ENCODE peak calls at places on chromosomes 5 and 9, in seven cellular contexts. I is fibroblast of gingiva; J is breast epithelium; R is naive thymus-derived CD8-positive, alpha-beta T cell; P is NAMALWA; W is HEK293T; B is pancreas. C is an unnamed sample.

GRCh38 chr9:34777667-34778066 is 67.7 kb upstream of the CCL21 start:
- DNase-seq in J (no peak), I (no peak), W (no peak), R (no peak), P (no peak), B (no peak), C (no peak)

GRCh38 chr5:93058309-93058708 is 522.7 kb downstream of the NR2F1-AS1 start:
- DNase-seq in B (no peak), J (no peak), R (no peak), W (no peak), P (no peak), I (peak; percentile 94), C (no peak)

GRCh38 chr5:136195971-136196577 is 3.1 kb upstream of the SMIM32 start:
- DNase-seq in B (no peak), P (no peak), I (no peak), W (no peak), R (no peak), J (no peak), C (no peak)

GRCh38 chr9:76886318-76886717 is 19.6 kb downstream of the PRUNE2 start:
- DNase-seq in I (no peak), B (no peak), R (no peak), J (no peak), P (no peak), W (no peak), C (no peak)

GRCh38 chr9:22238809-22239684 is 207.6 kb upstream of the DMRTA1 start:
- DNase-seq in J (no peak), B (no peak), R (no peak), P (peak; percentile 63), I (peak; percentile 44), W (peak; percentile 59), C (no peak)

GRCh38 chr5:763397-763796 is 21.1 kb downstream of the ZDHHC11B start:
- DNase-seq in I (no peak), W (no peak), J (no peak), B (no peak), P (no peak), R (no peak), C (no peak)

GRCh38 chr9:135992486-135993408 is 31.6 kb upstream of the UBAC1 start:
- DNase-seq in B (peak; percentile 72), R (no peak), I (peak; percentile 81), P (peak; percentile 87), J (peak; percentile 34), W (peak; percentile 58), C (peak; percentile 38)

GRCh38 chr9:111852291-111852690 is 44.3 kb upstream of the UGCG start:
- DNase-seq in J (no peak), W (no peak), B (no peak), I (no peak), P (no peak), R (no peak), C (no peak)

GRCh38 chr5:147406636-147407035 is 103.2 kb downstream of the DPYSL3 start:
- DNase-seq in B (no peak), P (no peak), I (peak; percentile 26), R (no peak), J (no peak), W (no peak), C (no peak)

GRCh38 chr9:124792257-124792975 is 15.5 kb downstream of the OLFML2A start:
- DNase-seq in B (no peak), I (no peak), P (no peak), R (no peak), W (no peak), J (no peak), C (no peak)

GRCh38 chr5:128538249-128539037 is 398 bp upstream of the FBN2 start:
- DNase-seq in W (peak; percentile 68), P (no peak), J (no peak), R (no peak), I (peak; percentile 98), B (peak; percentile 25), C (no peak)

GRCh38 chr5:1027631-1028441 is 19.2 kb downstream of the NKD2 start:
- DNase-seq in I (no peak), R (no peak), B (no peak), J (no peak), P (no peak), W (no peak), C (no peak)

GRCh38 chr9:105883847-105884246 is 189.5 kb downstream of the TMEM38B start:
- DNase-seq in J (no peak), I (no peak), W (no peak), B (no peak), R (no peak), P (no peak), C (no peak)

GRCh38 chr9:113155911-113156559 is 5.2 kb downstream of the SLC31A2 start:
- DNase-seq in B (peak; percentile 36), W (no peak), J (no peak), I (no peak), P (no peak), R (peak; percentile 11), C (peak; percentile 23)

GRCh38 chr5:61320860-61321259 is 11.2 kb upstream of the ZSWIM6 start:
- DNase-seq in J (no peak), B (no peak), I (no peak), R (no peak), W (no peak), P (no peak), C (no peak)

GRCh38 chr9:111038336-111039202 is at the start of gene LPAR1:
- DNase-seq in R (no peak), J (no peak), I (peak; percentile 87), W (peak; percentile 42), B (peak; percentile 65), P (no peak), C (no peak)

GRCh38 chr5:171311698-171312083 is 2.6 kb downstream of the TLX3 start:
- DNase-seq in J (no peak), B (no peak), I (no peak), W (no peak), R (no peak), P (no peak), C (no peak)

GRCh38 chr9:105154723-105155191 is 89.7 kb upstream of the SLC44A1 start:
- DNase-seq in B (no peak), P (no peak), J (no peak), R (no peak), I (peak; percentile 26), W (no peak), C (no peak)

GRCh38 chr9:91716239-91716638 is 233.8 kb downstream of the ROR2 start:
- DNase-seq in I (no peak), J (no peak), R (no peak), P (no peak), B (no peak), W (no peak), C (no peak)

GRCh38 chr9:133639613-133640012 is 3.5 kb downstream of the DBH start:
- DNase-seq in R (no peak), P (no peak), I (no peak), J (no peak), B (no peak), W (no peak), C (no peak)

GRCh38 chr9:86600291-86600690 is 246.1 kb upstream of the TUT7 start:
- DNase-seq in I (no peak), W (no peak), B (no peak), P (no peak), J (no peak), R (no peak), C (no peak)

GRCh38 chr5:36875051-36875788 is 1.3 kb upstream of the NIPBL start:
- DNase-seq in P (peak; percentile 69), R (peak; percentile 44), J (peak; percentile 42), I (peak; percentile 38), B (peak; percentile 41), W (peak; percentile 26), C (peak; percentile 65)

GRCh38 chr5:126988021-126988569 is 42.3 kb downstream of the MARCHF3 start:
- DNase-seq in W (no peak), R (peak; percentile 22), J (no peak), I (no peak), B (no peak), P (peak; percentile 87), C (no peak)

GRCh38 chr5:25963251-25964008 is 1075.0 kb downstream of the CDH9 start:
- DNase-seq in W (no peak), P (no peak), R (no peak), I (no peak), B (no peak), J (no peak), C (no peak)

GRCh38 chr5:139774980-139775654 is 20.5 kb upstream of the PSD2 start:
- DNase-seq in I (peak; percentile 33), J (no peak), R (peak; percentile 61), B (no peak), P (peak; percentile 80), W (peak; percentile 87), C (peak; percentile 96)

GRCh38 chr5:50711280-50711679 is 44.8 kb downstream of the PARP8 start:
- DNase-seq in J (no peak), W (peak; percentile 21), I (no peak), P (peak; percentile 90), R (peak; percentile 51), B (peak; percentile 28), C (peak; percentile 68)

GRCh38 chr9:26261503-26262330 is 583.5 kb upstream of the TUSC1 start:
- DNase-seq in R (no peak), P (no peak), W (no peak), B (no peak), J (no peak), I (peak; percentile 14), C (no peak)

GRCh38 chr5:79544136-79544535 is 30.2 kb upstream of the HOMER1 start:
- DNase-seq in B (no peak), P (no peak), R (no peak), I (no peak), W (no peak), J (no peak), C (no peak)

GRCh38 chr5:120367896-120368634 is 96.0 kb upstream of the PRR16 start:
- DNase-seq in R (no peak), J (no peak), W (no peak), B (no peak), I (no peak), P (no peak), C (no peak)

GRCh38 chr9:136409557-136410455 is 608 bp downstream of the ENTR1 start:
- DNase-seq in B (no peak), J (peak; percentile 32), P (peak; percentile 67), R (no peak), I (peak; percentile 35), W (peak; percentile 45), C (peak; percentile 26)

GRCh38 chr5:1314564-1314982 is 19.7 kb upstream of the TERT start:
- DNase-seq in W (no peak), B (no peak), I (no peak), P (no peak), J (no peak), R (no peak), C (no peak)

GRCh38 chr5:52837068-52837467 is 49.4 kb downstream of the ITGA1 start:
- DNase-seq in R (no peak), J (no peak), W (peak; percentile 32), B (no peak), I (no peak), P (no peak), C (no peak)

GRCh38 chr5:179421156-179421895 is 76.1 kb upstream of the ADAMTS2 start:
- DNase-seq in P (no peak), W (no peak), I (no peak), J (no peak), R (no peak), B (no peak), C (no peak)

GRCh38 chr5:89276566-89277305 is 393.8 kb upstream of the MEF2C start:
- DNase-seq in I (peak; percentile 30), J (no peak), P (no peak), W (no peak), B (no peak), R (no peak), C (no peak)

GRCh38 chr9:27367175-27367798 is 70.3 kb upstream of the EQTN start:
- DNase-seq in W (no peak), J (no peak), P (peak; percentile 60), R (no peak), B (no peak), I (no peak), C (no peak)

GRCh38 chr5:179278546-179278945 is 66.7 kb downstream of the ADAMTS2 start:
- DNase-seq in B (no peak), R (no peak), I (no peak), P (peak; percentile 21), W (no peak), J (no peak), C (no peak)

GRCh38 chr5:78008356-78008967 is 232.3 kb upstream of the TBCA start:
- DNase-seq in W (peak; percentile 54), J (no peak), B (no peak), P (peak; percentile 71), I (peak; percentile 55), R (no peak), C (no peak)

C was measured in stimulated activated effector memory CD8-positive, alpha-beta T cell treated with anti-CD3 and anti-CD28 coated beads, Interleukin-12 subunit alpha, Interleukin-12 subunit beta, amount 100 ng/mL, for 72 hours.